ENCODE peak calls at places on chromosomes 1 and 21, in ten cellular contexts. O is psoas muscle; L is neural progenitor cell; S is adrenal gland; B is heart left ventricle; Q is tibial artery; N is coronary artery; U is neuronal stem cell; R is testis; G is CD8-positive, alpha-beta memory T cell. V is an unnamed sample.

GRCh38 chr1:16231331-16232315 is 5.4 kb downstream of the CPLANE2 start:
- DNase-seq in O (peak), L (no peak), S (no peak), B (no peak), Q (no peak), N (no peak), U (no peak), R (no peak), G (no peak), V (peak)

GRCh38 chr1:84770481-84770880 is 80.2 kb upstream of the SSX2IP start:
- DNase-seq in O (no peak), L (no peak), S (no peak), B (no peak), Q (no peak), N (no peak), U (no peak), R (no peak), G (no peak), V (no peak)

GRCh38 chr1:18724801-18725200 is 94.2 kb downstream of the PAX7 start:
- DNase-seq in O (no peak), L (no peak), S (no peak), B (no peak), Q (no peak), N (no peak), U (no peak), R (no peak), G (no peak), V (no peak)

GRCh38 chr1:94676686-94677085 is 135.1 kb upstream of the F3 start:
- DNase-seq in O (no peak), L (no peak), S (no peak), B (no peak), Q (no peak), N (no peak), U (no peak), R (no peak), G (no peak), V (no peak)

GRCh38 chr1:28745653-28746173 is 9.0 kb downstream of the YTHDF2 start:
- DNase-seq in O (no peak), L (no peak), S (no peak), B (no peak), Q (no peak), N (no peak), U (no peak), R (no peak), G (no peak), V (no peak)

GRCh38 chr1:200620273-200621131 is at the start of gene KIF14:
- DNase-seq in O (peak), L (peak), S (peak), B (peak), Q (peak), N (peak), U (peak), R (peak), G (peak), V (peak)

GRCh38 chr1:30718091-30718635 is 5.2 kb downstream of the MATN1 start:
- DNase-seq in O (peak), L (peak), S (peak), B (peak), Q (peak), N (peak), U (peak), R (peak), G (peak), V (peak)

GRCh38 chr1:18607289-18607760 is 23.3 kb upstream of the PAX7 start:
- DNase-seq in O (no peak), L (no peak), S (no peak), B (no peak), Q (no peak), N (no peak), U (no peak), R (no peak), G (no peak), V (no peak)

GRCh38 chr1:164961714-164962113 is 394.8 kb downstream of the LMX1A start:
- DNase-seq in O (no peak), L (no peak), S (no peak), B (no peak), Q (no peak), N (no peak), U (no peak), R (no peak), G (no peak), V (no peak)

GRCh38 chr1:227766653-227767277 is 31.5 kb downstream of the SNAP47 start:
- DNase-seq in O (no peak), L (no peak), S (no peak), B (no peak), Q (no peak), N (no peak), U (no peak), R (no peak), G (no peak), V (peak)

GRCh38 chr1:156245451-156246232 is 2.2 kb downstream of the PAQR6 start:
- DNase-seq in O (no peak), L (no peak), S (no peak), B (no peak), Q (no peak), N (no peak), U (no peak), R (no peak), G (peak), V (peak)

GRCh38 chr1:155005076-155005971 is 2.7 kb downstream of the ZBTB7B start:
- DNase-seq in O (peak), L (no peak), S (peak), B (peak), Q (peak), N (peak), U (no peak), R (peak), G (peak), V (peak)

GRCh38 chr21:27756191-27756590 is 789.3 kb upstream of the ADAMTS5 start:
- DNase-seq in O (no peak), L (no peak), S (no peak), B (no peak), Q (no peak), N (no peak), U (no peak), R (no peak), G (no peak), V (no peak)

GRCh38 chr1:248825136-248825535 is 579 bp downstream of the SH3BP5L start:
- DNase-seq in O (no peak), L (no peak), S (no peak), B (no peak), Q (no peak), N (no peak), U (no peak), R (no peak), G (no peak), V (no peak)

GRCh38 chr1:228777211-228777610 is 41.9 kb downstream of the RHOU start:
- DNase-seq in O (no peak), L (no peak), S (no peak), B (no peak), Q (no peak), N (no peak), U (no peak), R (no peak), G (no peak), V (no peak)

GRCh38 chr1:190344454-190344853 is 133.2 kb downstream of the BRINP3 start:
- DNase-seq in O (no peak), L (no peak), S (no peak), B (no peak), Q (no peak), N (no peak), U (no peak), R (no peak), G (no peak), V (no peak)

GRCh38 chr1:111725192-111725591 is 14.0 kb downstream of the INKA2 start:
- DNase-seq in O (peak), L (peak), S (no peak), B (peak), Q (no peak), N (no peak), U (peak), R (peak), G (no peak), V (peak)

GRCh38 chr1:202806845-202807366 is 1.3 kb downstream of the KDM5B start:
- DNase-seq in O (no peak), L (peak), S (no peak), B (peak), Q (peak), N (no peak), U (no peak), R (peak), G (no peak), V (peak)

GRCh38 chr1:86848654-86849053 is 65.3 kb downstream of the SELENOF start:
- DNase-seq in O (no peak), L (no peak), S (no peak), B (no peak), Q (no peak), N (no peak), U (no peak), R (no peak), G (no peak), V (no peak)

GRCh38 chr1:38013027-38013588 is 574 bp downstream of the UTP11 start:
- DNase-seq in O (no peak), L (no peak), S (no peak), B (no peak), Q (no peak), N (no peak), U (no peak), R (no peak), G (no peak), V (no peak)

GRCh38 chr1:51331206-51332100 is 1.1 kb upstream of the TTC39A start:
- DNase-seq in O (no peak), L (no peak), S (peak), B (no peak), Q (no peak), N (no peak), U (no peak), R (no peak), G (no peak), V (no peak)

GRCh38 chr21:45941338-45941710 is 40.2 kb upstream of the COL6A1 start:
- DNase-seq in O (no peak), L (no peak), S (no peak), B (no peak), Q (no peak), N (no peak), U (no peak), R (no peak), G (no peak), V (no peak)

GRCh38 chr1:41955461-41956159 is 36.9 kb upstream of the HIVEP3 start:
- DNase-seq in O (no peak), L (peak), S (no peak), B (no peak), Q (no peak), N (no peak), U (peak), R (no peak), G (no peak), V (no peak)

GRCh38 chr1:36359911-36360310 is 25.8 kb downstream of the STK40 start:
- DNase-seq in O (no peak), L (no peak), S (no peak), B (no peak), Q (no peak), N (no peak), U (no peak), R (no peak), G (no peak), V (no peak)

GRCh38 chr1:11929849-11930248 is 3.6 kb upstream of the KIAA2013 start:
- DNase-seq in O (peak), L (no peak), S (peak), B (peak), Q (peak), N (no peak), U (no peak), R (peak), G (no peak), V (peak)

GRCh38 chr1:93690341-93690740 is 8.7 kb upstream of the BCAR3 start:
- DNase-seq in O (no peak), L (no peak), S (no peak), B (no peak), Q (no peak), N (no peak), U (no peak), R (no peak), G (no peak), V (no peak)

GRCh38 chr1:53246261-53247134 is 8.2 kb upstream of the MAGOH start:
- DNase-seq in O (no peak), L (no peak), S (no peak), B (no peak), Q (no peak), N (no peak), U (no peak), R (no peak), G (no peak), V (no peak)

GRCh38 chr1:79478728-79479373 is 472.3 kb upstream of the ADGRL4 start:
- DNase-seq in O (no peak), L (no peak), S (no peak), B (no peak), Q (no peak), N (no peak), U (no peak), R (no peak), G (no peak), V (no peak)

GRCh38 chr1:54404263-54404662 is 1.9 kb downstream of the SSBP3 start:
- DNase-seq in O (peak), L (no peak), S (no peak), B (no peak), Q (no peak), N (no peak), U (no peak), R (no peak), G (no peak), V (no peak)

GRCh38 chr1:235018161-235018560 is 110.5 kb downstream of the TOMM20 start:
- DNase-seq in O (no peak), L (no peak), S (no peak), B (no peak), Q (no peak), N (no peak), U (no peak), R (no peak), G (no peak), V (no peak)

GRCh38 chr1:54273092-54273836 is 73.3 kb downstream of the MRPL37 start:
- DNase-seq in O (peak), L (peak), S (peak), B (peak), Q (peak), N (peak), U (peak), R (peak), G (no peak), V (peak)

GRCh38 chr1:11692899-11693590 is 1.5 kb downstream of the DRAXIN start:
- DNase-seq in O (no peak), L (peak), S (peak), B (no peak), Q (peak), N (no peak), U (no peak), R (no peak), G (peak), V (no peak)

GRCh38 chr1:178864326-178864725 is 6.6 kb downstream of the ANGPTL1 start:
- DNase-seq in O (no peak), L (no peak), S (no peak), B (no peak), Q (no peak), N (no peak), U (no peak), R (no peak), G (no peak), V (no peak)

GRCh38 chr1:160411963-160412362 is 11.6 kb downstream of the VANGL2 start:
- DNase-seq in O (no peak), L (no peak), S (no peak), B (no peak), Q (no peak), N (no peak), U (no peak), R (no peak), G (no peak), V (no peak)

GRCh38 chr1:155940993-155941844 is at the start of gene RXFP4:
- DNase-seq in O (no peak), L (no peak), S (no peak), B (no peak), Q (no peak), N (no peak), U (no peak), R (no peak), G (no peak), V (peak)

DNA sequence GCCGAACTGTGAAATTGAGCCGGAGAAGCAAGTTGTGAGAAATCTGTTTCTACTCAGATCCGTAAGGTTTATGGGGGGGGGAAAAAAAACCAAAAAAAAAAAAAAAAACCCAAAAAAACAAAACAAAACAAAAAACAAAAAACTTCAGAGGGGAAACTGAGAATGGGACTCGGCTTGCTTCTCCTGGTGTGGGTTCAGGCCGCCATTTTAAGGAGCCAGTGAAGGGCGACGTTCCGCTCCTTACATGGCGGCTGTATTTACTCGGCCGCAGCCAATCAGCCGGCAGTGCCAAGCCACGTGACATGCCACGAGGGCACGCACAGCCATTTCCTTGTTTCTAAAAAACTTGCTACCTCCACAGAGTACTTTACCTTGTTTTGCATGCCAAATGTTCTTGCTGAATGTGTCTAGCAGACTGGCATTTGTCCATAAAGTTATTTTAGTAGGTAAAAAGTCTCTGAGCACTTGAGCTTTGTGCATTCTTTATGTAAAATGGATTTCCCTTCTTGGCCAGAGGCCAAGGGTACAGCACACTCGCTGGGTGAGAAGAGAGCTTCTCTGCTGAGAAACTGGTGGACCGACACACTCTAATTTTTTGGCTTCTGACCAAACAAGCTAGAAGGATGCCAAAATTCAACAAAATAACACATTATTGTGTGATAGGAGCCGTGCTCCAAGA is 101.8 kb downstream of the NFIA start:
- DNase-seq in O (peak), L (no peak), S (peak), B (peak), Q (peak), N (peak), U (no peak), R (peak), G (no peak), V (peak)
- H3K27ac ChIP-seq in O (peak), L (no peak), S (peak), B (peak), Q (peak), N (peak), U (no peak), R (peak), G (peak), V (peak)

DNA sequence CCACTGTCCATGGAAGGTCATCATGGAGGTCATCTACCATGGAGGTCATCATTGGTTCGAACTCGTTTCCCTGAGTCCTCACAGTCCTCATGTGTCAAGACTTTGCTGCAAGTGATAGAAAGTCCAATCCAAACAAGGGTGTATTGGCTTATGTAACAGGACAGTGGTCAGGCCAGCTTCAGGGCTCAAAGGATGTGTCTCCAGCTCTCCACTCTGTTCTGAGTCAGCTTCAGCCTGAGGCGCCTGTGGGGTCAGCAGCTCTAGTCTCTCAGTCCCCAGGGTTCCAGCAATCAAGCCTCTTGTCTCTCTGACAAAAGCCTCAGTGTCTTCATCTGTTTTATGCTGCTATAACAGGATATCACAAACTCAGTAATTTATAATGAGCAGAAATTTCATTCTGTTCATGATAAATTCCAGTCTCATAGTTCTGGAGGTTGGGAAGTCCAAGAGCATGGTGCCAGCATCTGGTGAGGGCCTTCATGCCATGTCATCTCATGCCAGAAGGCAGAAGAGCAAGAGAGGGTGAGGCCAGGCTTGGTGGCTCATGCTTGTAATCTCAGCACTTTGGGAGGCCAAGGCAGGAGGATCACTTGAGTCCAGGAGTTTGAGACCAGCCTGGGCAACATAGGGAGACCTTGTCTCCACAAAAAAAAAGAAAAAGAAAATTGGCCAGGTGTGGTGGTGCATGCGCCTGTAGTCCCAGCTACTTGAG is 19.5 kb downstream of the A3GALT2 start:
- DNase-seq in O (no peak), L (no peak), S (no peak), B (no peak), Q (peak), N (no peak), U (no peak), R (no peak), G (no peak), V (no peak)
- H3K4me3 ChIP-seq in O (no peak), L (no peak), S (no peak), B (no peak), Q (no peak), N (no peak), U (no peak), R (no peak), G (no peak), V (no peak)

DNA sequence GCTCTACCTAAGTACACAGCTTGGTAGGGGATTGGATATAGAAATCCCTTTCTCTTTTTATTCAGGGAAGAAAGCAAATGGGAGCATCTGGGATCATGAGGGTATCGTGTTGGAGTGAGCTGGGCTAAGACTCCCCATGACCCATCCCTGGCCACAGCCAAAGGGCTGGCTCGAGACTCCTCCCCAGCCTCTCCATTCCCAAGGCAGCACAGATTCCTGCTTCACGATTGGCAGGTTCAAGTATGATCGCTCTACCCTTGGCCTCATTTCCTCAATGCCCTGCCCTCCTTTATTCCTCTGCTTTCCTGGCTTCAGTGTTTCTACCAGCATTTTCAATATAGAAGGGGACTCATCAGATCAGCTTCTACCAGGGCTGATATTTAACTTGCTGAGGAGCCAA is 89.7 kb downstream of the ATP1A1 start:
- DNase-seq in O (no peak), L (no peak), S (no peak), B (no peak), Q (no peak), N (no peak), U (no peak), R (no peak), G (no peak), V (no peak)
- H3K27ac ChIP-seq in O (no peak), L (no peak), S (no peak), B (no peak), Q (no peak), N (no peak), U (no peak), R (no peak), G (no peak), V (no peak)

GRCh38 chr1:214085325-214085724 is 97.6 kb downstream of the PROX1 start:
- DNase-seq in O (no peak), L (no peak), S (no peak), B (no peak), Q (no peak), N (no peak), U (no peak), R (no peak), G (no peak), V (no peak)
- H3K4me3 ChIP-seq in O (no peak), L (no peak), S (no peak), B (no peak), Q (no peak), N (no peak), U (no peak), R (no peak), G (no peak), V (no peak)

GRCh38 chr1:20351911-20352675 is 61.4 kb downstream of the VWA5B1 start:
- DNase-seq in O (no peak), L (no peak), S (no peak), B (no peak), Q (no peak), N (no peak), U (no peak), R (no peak), G (no peak), V (no peak)
- H3K27ac ChIP-seq in O (no peak), L (no peak), S (no peak), B (no peak), Q (no peak), N (no peak), U (no peak), R (no peak), G (no peak), V (no peak)

GRCh38 chr1:61120307-61120840 is 38.0 kb downstream of the NFIA start:
- DNase-seq in O (no peak), L (no peak), S (no peak), B (no peak), Q (no peak), N (no peak), U (no peak), R (no peak), G (no peak), V (no peak)
- H3K4me3 ChIP-seq in O (peak), L (no peak), S (no peak), B (peak), Q (peak), N (peak), U (no peak), R (no peak), G (no peak), V (peak)

GRCh38 chr1:187838335-187839293 is 1009.9 kb downstream of the PLA2G4A start:
- DNase-seq in O (no peak), L (peak), S (no peak), B (no peak), Q (no peak), N (no peak), U (no peak), R (no peak), G (no peak), V (no peak)
- H3K27ac ChIP-seq in O (no peak), L (no peak), S (no peak), B (no peak), Q (no peak), N (no peak), U (no peak), R (no peak), G (no peak), V (no peak)